ENCODE peak calls at places on chromosome 7, in ten cellular contexts. J is PC-3, O is H1, F is GM23248, T is mammary epithelial cell, M is K562, N is fibroblast of lung, U is DND-41, C is MM.1S, R is hepatocyte. P is an unnamed sample. For H3K9me3, the result is how much of the 10 kb centered on the place peaks cover.

GRCh38 chr7:30812676-30813075 is 41.5 kb downstream of the MINDY4 start:
- DNase-seq in F (no peak), J (no peak), M (no peak), O (no peak), U (no peak), R (no peak), T (no peak), C (no peak), N (no peak), P (no peak)

GRCh38 chr7:141221007-141221612 is 147.2 kb downstream of the TMEM178B start:
- DNase-seq in F (no peak), N (no peak), J (peak), C (peak), R (peak), T (no peak), U (peak), M (no peak), O (no peak), P (no peak)

GRCh38 chr7:23062452-23062851 is 43.1 kb upstream of the KLHL7 start:
- DNase-seq in C (no peak), J (peak), O (no peak), M (peak), R (no peak), T (peak), F (peak), N (no peak), U (no peak), P (no peak)

GRCh38 chr7:91287685-91288084 is 23.5 kb downstream of the FZD1 start:
- DNase-seq in O (no peak), N (no peak), T (no peak), U (no peak), R (no peak), J (no peak), F (peak), M (no peak), C (no peak), P (peak)

GRCh38 chr7:41685684-41686083 is 17.2 kb downstream of the INHBA start:
- DNase-seq in M (no peak), F (peak), T (peak), U (no peak), R (no peak), O (no peak), J (peak), C (no peak), N (no peak), P (peak)

GRCh38 chr7:120407015-120407414 is 134.0 kb downstream of the KCND2 start:
- DNase-seq in T (peak), O (no peak), N (no peak), U (no peak), M (no peak), R (no peak), F (no peak), C (no peak), J (peak), P (no peak)

GRCh38 chr7:101125989-101126650 is 784 bp upstream of the SERPINE1 start:
- DNase-seq in R (peak), U (no peak), M (peak), T (peak), C (no peak), O (no peak), N (no peak), F (peak), J (no peak), P (peak)

GRCh38 chr7:50346548-50347497 is 42.3 kb downstream of the IKZF1 start:
- DNase-seq in U (no peak), M (no peak), C (no peak), N (no peak), F (peak), R (no peak), T (peak), O (no peak), J (peak), P (no peak)

GRCh38 chr7:155343661-155344121 is 46.0 kb downstream of the INSIG1 start:
- DNase-seq in C (no peak), N (no peak), U (no peak), O (no peak), T (no peak), M (no peak), R (no peak), F (no peak), J (no peak), P (no peak)

GRCh38 chr7:108455833-108456677 is at the start of gene NRCAM:
- DNase-seq in T (peak), O (peak), F (peak), R (peak), C (no peak), U (no peak), N (peak), J (no peak), M (peak), P (peak)

GRCh38 chr7:141043621-141044020 is 28.9 kb upstream of the MRPS33 start:
- DNase-seq in R (no peak), M (no peak), N (no peak), U (no peak), F (peak), C (no peak), J (no peak), O (no peak), T (no peak), P (no peak)

GRCh38 chr7:151141281-151141854 is 26.1 kb downstream of the GBX1 start:
- DNase-seq in R (no peak), C (no peak), F (no peak), N (no peak), J (no peak), M (no peak), O (no peak), T (no peak), U (no peak), P (no peak)

GRCh38 chr7:114548081-114548480 is 133.5 kb downstream of the FOXP2 start:
- DNase-seq in R (no peak), N (no peak), F (peak), J (no peak), M (no peak), C (no peak), O (no peak), T (no peak), U (no peak), P (no peak)

GRCh38 chr7:151309306-151309705 is 32.3 kb upstream of the NUB1 start:
- DNase-seq in C (no peak), T (no peak), R (no peak), M (no peak), O (no peak), F (peak), N (peak), U (no peak), J (no peak), P (no peak)

GRCh38 chr7:125490167-125490566 is 560.5 kb upstream of the POT1 start:
- DNase-seq in J (no peak), O (no peak), T (no peak), U (no peak), R (no peak), C (no peak), F (no peak), N (no peak), M (no peak), P (no peak)

GRCh38 chr7:133235212-133235883 is 17.5 kb upstream of the EXOC4 start:
- DNase-seq in U (no peak), C (no peak), T (peak), N (no peak), F (peak), J (peak), M (no peak), O (no peak), R (no peak), P (peak)

GRCh38 chr7:14851610-14852009 is 50.9 kb downstream of the DGKB start:
- DNase-seq in J (no peak), R (no peak), U (no peak), O (no peak), N (no peak), M (no peak), T (no peak), C (no peak), F (peak), P (no peak)

GRCh38 chr7:92039900-92040299 is 94.4 kb downstream of the CYP51A1 start:
- DNase-seq in C (no peak), N (no peak), M (no peak), T (no peak), J (no peak), F (no peak), R (no peak), O (no peak), U (no peak), P (no peak)

GRCh38 chr7:24573008-24573553 is at the start of gene PALS2:
- DNase-seq in C (peak), M (peak), N (peak), U (peak), T (peak), F (peak), J (peak), O (no peak), R (peak), P (peak)

GRCh38 chr7:22049848-22050247 is 104.1 kb upstream of the CDCA7L start:
- DNase-seq in F (no peak), M (no peak), J (no peak), O (no peak), N (no peak), U (no peak), T (no peak), R (no peak), C (no peak), P (no peak)

GRCh38 chr7:159143780-159144755 is 599 bp downstream of the VIPR2 start:
- DNase-seq in U (peak), C (no peak), M (no peak), N (no peak), F (peak), O (no peak), T (no peak), J (no peak), R (peak), P (no peak)

GRCh38 chr7:68439897-68440296 is 1158.4 kb upstream of the AUTS2 start:
- DNase-seq in U (no peak), F (no peak), T (no peak), M (no peak), C (no peak), J (no peak), O (no peak), N (no peak), R (no peak), P (no peak)

GRCh38 chr7:132476541-132476940 is 99.7 kb downstream of the PLXNA4 start:
- DNase-seq in F (no peak), U (no peak), T (no peak), M (no peak), J (no peak), N (no peak), R (no peak), C (no peak), O (no peak), P (no peak)

GRCh38 chr7:94620703-94621118 is 35.2 kb downstream of the SGCE start:
- DNase-seq in N (peak), J (peak), F (peak), U (peak), O (peak), M (no peak), C (peak), T (peak), R (peak), P (peak)

GRCh38 chr7:69450436-69450835 is 147.8 kb upstream of the AUTS2 start:
- DNase-seq in T (no peak), C (no peak), R (no peak), F (no peak), U (no peak), M (no peak), O (peak), J (no peak), N (no peak), P (no peak)

DNA sequence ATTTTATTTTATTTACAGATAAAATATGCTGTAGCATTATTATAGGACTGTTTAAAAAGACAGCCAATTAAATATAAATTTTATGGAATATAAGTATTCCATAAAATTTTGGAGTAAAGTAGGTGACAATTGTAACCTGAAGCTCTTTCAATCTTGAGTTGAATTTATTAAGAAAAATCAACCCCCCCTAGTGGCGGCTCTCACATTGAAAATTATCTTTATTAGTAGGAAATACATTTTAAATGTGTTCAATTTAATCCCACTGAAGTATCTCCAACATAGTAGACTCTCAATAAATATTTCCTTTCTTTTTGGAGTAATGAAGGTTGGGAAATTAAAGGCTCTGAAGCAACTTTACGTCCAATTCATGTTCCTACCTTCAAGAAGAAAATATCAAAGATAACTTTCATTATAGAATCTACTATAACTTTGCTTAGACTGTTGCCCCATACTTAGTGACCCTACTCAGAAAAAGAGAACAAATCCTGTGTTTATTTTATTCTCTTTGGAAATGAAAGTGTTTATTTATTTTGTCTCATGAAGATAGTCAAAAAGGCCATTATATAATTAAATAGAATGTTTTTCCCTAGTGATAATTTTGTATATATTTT is 3.1 kb downstream of the AHR start:
- DNase-seq in N (peak), J (peak), M (peak), R (peak), F (peak), C (peak), U (peak), O (no peak), T (peak), P (peak)
- H3K27ac ChIP-seq in N (no peak), J (no peak), M (no peak), R (no peak), F (peak), C (no peak), U (no peak), O (no peak), T (peak), P (no peak)

GRCh38 chr7:152436279-152437147 is 710 bp upstream of the KMT2C start:
- DNase-seq in N (peak), J (peak), M (peak), T (peak), O (peak), F (peak), U (peak), C (peak), R (peak), P (peak)
- TF ChIP-seq EZH2 in N (no peak), J (no peak), M (no peak), T (no peak), O (no peak), F (no peak), U (no peak), C (no peak), R (no peak), P (no peak)

GRCh38 chr7:157811946-157812345 is 475.1 kb downstream of the DNAJB6 start:
- DNase-seq in O (no peak), U (no peak), F (no peak), N (no peak), M (no peak), J (no peak), C (no peak), R (no peak), T (no peak), P (no peak)
- H3K9me3 ChIP-seq in O (under half), U (under half), F (under half), N (under half), M (under half), J (under half), C (under half), R (under half), T (half or more), P (under half)

GRCh38 chr7:2861509-2861908 is 17.4 kb upstream of the GNA12 start:
- DNase-seq in M (no peak), J (no peak), U (no peak), C (no peak), F (no peak), O (no peak), N (no peak), R (no peak), T (no peak), P (no peak)

GRCh38 chr7:2864204-2864985 is 20.3 kb upstream of the GNA12 start:
- DNase-seq in U (no peak), R (no peak), M (no peak), C (no peak), T (peak), O (no peak), N (peak), J (peak), F (peak), P (no peak)

GRCh38 chr7:2862831-2863361 is 18.8 kb upstream of the GNA12 start:
- DNase-seq in J (peak), T (no peak), O (no peak), F (no peak), C (no peak), M (no peak), R (no peak), N (peak), U (no peak), P (no peak)

GRCh38 chr7:2864999-2865670 is 21.0 kb upstream of the GNA12 start:
- DNase-seq in M (peak), U (peak), J (peak), F (peak), T (peak), N (peak), C (peak), R (peak), O (no peak), P (peak)

DNA sequence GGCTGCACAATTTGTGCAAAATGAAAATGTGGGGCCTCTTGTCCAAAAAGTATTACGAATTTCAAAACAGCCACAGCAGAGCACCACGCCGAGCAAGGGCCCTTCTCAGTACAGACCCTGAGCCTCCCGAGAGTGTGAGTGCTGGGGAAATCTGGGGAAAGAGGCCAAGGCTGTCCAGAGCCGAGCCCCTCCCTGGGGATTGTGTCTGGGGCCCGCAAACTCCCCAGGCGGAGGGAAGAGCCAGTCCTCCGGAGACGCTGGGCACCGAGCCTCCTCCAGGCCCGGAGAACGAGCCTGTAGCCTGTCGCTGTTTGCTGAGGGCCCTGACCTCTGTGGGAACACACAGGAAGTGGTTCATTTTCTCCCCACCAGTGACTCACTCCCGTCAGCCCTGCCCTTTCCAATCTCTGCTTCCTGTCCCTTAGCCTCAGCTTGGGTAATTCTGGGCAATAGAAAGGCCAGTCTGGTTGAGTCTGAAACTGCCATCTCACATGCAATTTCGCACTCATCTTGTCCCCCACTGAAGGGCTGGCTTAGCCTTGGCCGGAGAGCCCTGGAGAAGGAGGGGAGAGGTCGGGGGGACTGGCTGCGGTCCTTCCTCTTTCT is 19.5 kb upstream of the GNA12 start:
- DNase-seq in R (peak), M (peak), T (peak), J (peak), F (peak), C (peak), U (peak), O (no peak), N (peak), P (peak)
- H3K27ac ChIP-seq in R (peak), M (no peak), T (peak), J (peak), F (peak), C (peak), U (no peak), O (peak), N (peak), P (peak)

DNA sequence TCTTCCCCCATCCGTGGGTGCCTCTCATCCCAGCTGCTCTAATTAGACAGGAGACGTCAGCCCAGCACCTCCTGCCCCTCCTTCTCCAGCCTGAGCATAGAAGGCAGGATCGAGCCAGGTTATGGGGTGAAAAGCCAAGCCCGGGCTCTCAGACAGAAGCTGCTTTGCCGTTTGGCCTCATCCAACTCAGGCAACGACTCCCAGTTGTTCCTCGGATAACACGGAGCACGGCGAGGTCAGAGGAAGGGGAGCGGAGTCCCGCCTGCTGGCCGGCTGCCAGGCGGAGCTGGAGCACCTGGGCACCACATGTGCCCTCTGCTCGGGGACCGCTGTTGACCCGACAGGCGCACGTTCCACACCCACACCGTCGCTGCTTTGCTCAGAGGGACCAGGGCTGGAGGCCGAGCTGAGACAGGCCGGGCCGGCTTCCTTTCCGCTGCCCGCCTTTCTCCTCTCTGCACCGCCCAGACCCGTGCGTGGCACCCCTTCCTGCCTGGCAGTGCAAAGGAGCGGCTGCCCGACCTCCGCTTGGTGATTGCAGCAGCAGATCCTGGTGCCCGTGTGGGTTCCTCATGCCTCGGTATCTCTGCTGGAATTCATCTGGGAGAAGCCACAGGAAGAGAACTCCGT is 21.6 kb upstream of the UNCX start:
- DNase-seq in C (no peak), N (no peak), J (no peak), U (no peak), O (no peak), M (no peak), F (peak), T (no peak), R (no peak), P (no peak)
- TF ChIP-seq EZH2 in C (peak), N (peak), J (peak), U (no peak), O (no peak), M (no peak), F (peak), T (peak), R (no peak), P (peak)

DNA sequence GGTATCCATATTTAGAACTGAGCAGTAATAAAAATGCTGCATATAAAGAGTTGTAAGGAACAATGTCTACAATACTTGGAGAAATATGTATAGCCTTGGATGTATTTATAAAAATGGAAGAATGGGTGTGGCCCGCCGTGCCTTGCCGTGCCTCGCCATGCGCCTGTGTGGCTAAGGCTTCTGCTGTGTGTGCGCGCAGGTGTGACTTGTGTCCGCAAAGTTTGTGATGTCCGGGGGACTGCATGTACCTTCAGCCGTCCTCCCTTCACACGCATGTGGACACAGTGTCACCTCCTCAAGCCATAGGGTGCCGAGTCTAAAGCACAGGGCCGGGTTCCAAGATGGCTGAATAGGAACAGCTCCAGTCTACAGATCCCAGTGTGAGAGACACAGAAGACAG is 9.8 kb downstream of the SAMD9 start:
- DNase-seq in R (no peak), M (no peak), N (no peak), U (no peak), C (no peak), T (no peak), J (no peak), O (no peak), F (no peak), P (no peak)
- H3K9me3 ChIP-seq in R (under half), M (under half), N (under half), U (under half), C (under half), T (under half), J (under half), O (under half), F (under half), P (under half)

P was measured in endothelial cell of umbilical vein.